ENCODE peak calls at places on chromosomes 13 and 19, in four cellular contexts. A, M, F and X are unnamed samples.
A peak's percentile ranks its signal among the peaks of the same experiment; 100 is the strongest.

GRCh38 chr19:43675269-43675879 is 5.4 kb upstream of the PLAUR start:
- DNase-seq in A (no peak), M (peak; percentile 43), F (peak; percentile 53), X (peak; percentile 54)

GRCh38 chr13:24274452-24274971 is 34.9 kb upstream of the C1QTNF9 start:
- DNase-seq in A (peak; percentile 60), M (no peak), F (peak; percentile 44), X (no peak)

GRCh38 chr19:31348416-31349159 is 648 bp downstream of the TSHZ3 start:
- DNase-seq in A (peak; percentile 39), M (no peak), F (peak; percentile 43), X (no peak)

GRCh38 chr19:18306903-18307681 is 15.8 kb downstream of the LSM4 start:
- DNase-seq in A (no peak), M (no peak), F (peak; percentile 44), X (no peak)

GRCh38 chr19:18895038-18895827 is 725 bp downstream of the CERS1 start:
- DNase-seq in A (no peak), M (no peak), F (peak; percentile 7), X (no peak)

GRCh38 chr19:11361037-11361770 is 6.0 kb downstream of the PLPPR2 start:
- DNase-seq in A (no peak), M (peak; percentile 72), F (no peak), X (no peak)

GRCh38 chr13:21355304-21355703 is 103.8 kb downstream of the ZDHHC20 start:
- DNase-seq in A (no peak), M (no peak), F (no peak), X (no peak)

GRCh38 chr13:44321961-44322360 is 51.7 kb upstream of the SERP2 start:
- DNase-seq in A (no peak), M (no peak), F (no peak), X (no peak)

GRCh38 chr13:46172531-46172991 is 9.4 kb downstream of the LCP1 start:
- DNase-seq in A (no peak), M (no peak), F (no peak), X (no peak)

GRCh38 chr13:50401721-50402510 is 386.7 kb downstream of the KCNRG start:
- DNase-seq in A (no peak), M (no peak), F (peak; percentile 34), X (no peak)

GRCh38 chr19:4811328-4812131 is 20.0 kb downstream of the TICAM1 start:
- DNase-seq in A (peak; percentile 85), M (peak; percentile 88), F (peak; percentile 74), X (no peak)

GRCh38 chr19:46216612-46217011 is 12.9 kb upstream of the IGFL1 start:
- DNase-seq in A (no peak), M (no peak), F (no peak), X (no peak)

GRCh38 chr19:10975374-10976036 is 14.7 kb downstream of the SMARCA4 start:
- DNase-seq in A (peak; percentile 53), M (no peak), F (peak; percentile 66), X (no peak)

GRCh38 chr19:55526216-55527196 is 10.4 kb downstream of the SBK2 start:
- DNase-seq in A (peak; percentile 84), M (peak; percentile 53), F (peak; percentile 92), X (peak; percentile 75)

GRCh38 chr13:83048419-83048818 is 833.9 kb downstream of the SLITRK1 start:
- DNase-seq in A (no peak), M (no peak), F (peak; percentile 31), X (no peak)

GRCh38 chr13:72149701-72150100 is 282.7 kb upstream of the DACH1 start:
- DNase-seq in A (no peak), M (no peak), F (no peak), X (no peak)

GRCh38 chr13:111153279-111153976 is 38.3 kb downstream of the ARHGEF7 start:
- DNase-seq in A (peak; percentile 95), M (peak; percentile 91), F (peak; percentile 91), X (peak; percentile 46)

GRCh38 chr19:11539495-11540365 is 1.1 kb downstream of the CNN1 start:
- DNase-seq in A (peak; percentile 52), M (no peak), F (peak; percentile 39), X (no peak)

GRCh38 chr13:112697756-112698655 is 8.2 kb downstream of the ATP11A start:
- DNase-seq in A (no peak), M (no peak), F (peak; percentile 29), X (no peak)

GRCh38 chr13:112699318-112699918 is 9.6 kb downstream of the ATP11A start:
- DNase-seq in A (no peak), M (no peak), F (no peak), X (no peak)

GRCh38 chr13:112693831-112694497 is 4.1 kb downstream of the ATP11A start:
- DNase-seq in A (peak; percentile 64), M (no peak), F (peak; percentile 65), X (peak; percentile 61)

GRCh38 chr13:112696869-112697465 is 7.1 kb downstream of the ATP11A start:
- DNase-seq in A (no peak), M (no peak), F (no peak), X (no peak)

GRCh38 chr13:112696001-112696868 is 6.4 kb downstream of the ATP11A start:
- DNase-seq in A (no peak), M (no peak), F (no peak), X (no peak)
- TF ChIP-seq CTCF in A (no peak), M (no peak), F (no peak), X (no peak)

GRCh38 chr19:16590876-16591802 is 18.9 kb upstream of the SLC35E1 start:
- DNase-seq in A (no peak), M (no peak), F (no peak), X (no peak)

GRCh38 chr19:16589917-16590316 is 17.7 kb upstream of the SLC35E1 start:
- DNase-seq in A (no peak), M (no peak), F (no peak), X (no peak)

GRCh38 chr19:16587031-16588023 is 15.1 kb upstream of the SLC35E1 start:
- DNase-seq in A (no peak), M (no peak), F (peak; percentile 32), X (no peak)

GRCh38 chr19:16588089-16588823 is 16.0 kb upstream of the SLC35E1 start:
- DNase-seq in A (no peak), M (peak; percentile 40), F (no peak), X (no peak)

GRCh38 chr19:16588824-16589577 is 16.8 kb upstream of the SLC35E1 start:
- DNase-seq in A (no peak), M (no peak), F (no peak), X (no peak)
- H3K4me3 ChIP-seq in A (peak overlapping the region; percentile 35), M (no peak overlapping the region), F (no peak overlapping the region), X (no peak overlapping the region)

DNA sequence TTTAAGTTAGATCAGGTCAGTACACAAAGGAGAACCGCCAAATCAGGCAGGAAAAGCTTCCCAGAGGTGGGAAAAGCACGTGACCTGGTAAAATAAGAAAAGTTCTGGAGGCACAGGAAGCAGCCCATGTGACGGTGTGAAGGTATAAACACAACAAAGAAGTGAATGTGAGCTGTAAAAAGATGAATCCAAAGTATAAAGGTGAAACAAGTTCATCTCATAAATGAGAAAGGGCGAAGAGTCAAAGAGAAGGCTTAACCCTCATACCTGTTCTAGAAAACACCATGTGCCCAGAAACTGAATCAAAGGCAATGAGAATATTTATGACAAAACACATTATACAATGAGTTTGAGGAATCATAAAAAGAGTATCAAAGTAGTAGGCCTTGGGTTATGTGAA is 47.0 kb downstream of the USP12 start:
- DNase-seq in A (no peak), M (no peak), F (no peak), X (no peak)
- TF ChIP-seq CTCF in A (no peak), M (no peak), F (no peak), X (no peak)

DNA sequence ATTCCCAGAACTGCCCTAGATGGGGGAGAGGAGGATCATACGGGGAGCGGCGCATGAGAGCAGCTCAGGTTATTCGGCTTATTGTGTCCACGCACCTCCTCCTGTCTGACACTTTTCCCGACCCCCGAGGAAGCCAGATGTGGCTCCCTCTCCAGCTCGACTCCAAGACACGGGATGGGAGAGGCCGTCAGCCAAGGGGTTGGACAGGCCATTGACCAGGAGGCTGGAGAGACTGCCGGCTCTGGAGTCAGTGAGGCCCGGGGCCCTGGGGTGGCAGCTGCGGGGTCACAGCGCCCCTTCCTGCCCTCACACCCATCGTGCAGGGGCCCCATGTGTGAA is 2.9 kb downstream of the DMKN start:
- DNase-seq in A (no peak), M (no peak), F (no peak), X (no peak)
- H3K4me3 ChIP-seq in A (peak overlapping the region; percentile 46), M (no peak overlapping the region), F (no peak overlapping the region), X (no peak overlapping the region)

GRCh38 chr13:32023096-32023495 is 8.5 kb upstream of the FRY start:
- DNase-seq in A (no peak), M (no peak), F (no peak), X (peak; percentile 59)

GRCh38 chr13:32025730-32026129 is 5.8 kb upstream of the FRY start:
- DNase-seq in A (no peak), M (no peak), F (no peak), X (no peak)

GRCh38 chr13:32023698-32024097 is 7.9 kb upstream of the FRY start:
- DNase-seq in A (no peak), M (no peak), F (peak; percentile 39), X (no peak)

GRCh38 chr13:32026619-32027018 is 5.0 kb upstream of the FRY start:
- DNase-seq in A (no peak), M (no peak), F (no peak), X (no peak)

DNA sequence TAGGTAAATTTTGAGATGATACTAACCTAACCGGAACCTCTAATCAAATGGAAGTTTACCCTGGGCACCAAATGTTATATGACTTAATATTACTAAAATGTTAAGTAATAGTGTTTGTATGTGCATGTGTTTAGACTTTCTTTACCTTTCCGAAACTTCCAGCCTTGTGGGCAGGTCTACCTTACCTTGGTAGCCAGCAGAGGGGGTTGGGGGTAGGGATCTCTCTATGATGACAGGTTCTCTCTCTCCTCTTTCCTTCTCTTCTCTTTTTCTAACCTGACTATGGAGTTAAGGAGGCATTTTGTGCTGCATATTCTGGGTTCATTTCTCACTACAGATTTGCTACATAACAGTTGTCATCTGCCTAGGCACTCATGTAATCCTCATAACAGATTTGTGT is 6.8 kb upstream of the FRY start:
- DNase-seq in A (no peak), M (no peak), F (no peak), X (no peak)
- TF ChIP-seq CTCF in A (no peak), M (no peak), F (no peak), X (no peak)

GRCh38 chr19:44907613-44908012 is 2.0 kb downstream of the APOE start:
- DNase-seq in A (no peak), M (no peak), F (no peak), X (no peak)

GRCh38 chr19:44903602-44904425 is 1.8 kb upstream of the APOE start:
- DNase-seq in A (peak; percentile 65), M (peak; percentile 78), F (peak; percentile 75), X (no peak)

GRCh38 chr19:44903216-44903601 is 2.4 kb upstream of the APOE start:
- DNase-seq in A (no peak), M (no peak), F (no peak), X (no peak)

GRCh38 chr19:44904426-44904994 is 1.1 kb upstream of the APOE start:
- DNase-seq in A (no peak), M (no peak), F (no peak), X (no peak)

GRCh38 chr19:44905437-44906160 is at the start of gene APOE:
- DNase-seq in A (no peak), M (no peak), F (peak; percentile 45), X (no peak)
- H3K4me3 ChIP-seq in A (peak within 1 kb of the TSS; percentile 46), M (no peak within 1 kb of the TSS), F (peak within 1 kb of the TSS; percentile 66), X (no peak within 1 kb of the TSS)